ENCODE peak calls at places on chromosomes 5 and 9, in nine cellular contexts. J is IMR-90, W is uterus, K is Peyer's patch, T is transverse colon, F is body of pancreas, B is gastrocnemius medialis, D is suprapubic skin, I is sigmoid colon. E is an unnamed sample.

GRCh38 chr9:131631254-131631653 is 85.9 kb downstream of the PRRT1B start:
- DNase-seq in J (no peak), W (no peak), K (no peak), T (no peak), F (no peak), B (no peak), D (no peak), I (no peak), E (no peak)

GRCh38 chr9:37425298-37425752 is 2.8 kb downstream of the GRHPR start:
- DNase-seq in J (no peak), W (no peak), K (no peak), T (no peak), F (no peak), B (no peak), D (no peak), I (no peak), E (no peak)

GRCh38 chr9:118029425-118029824 is 325.2 kb downstream of the TLR4 start:
- DNase-seq in J (no peak), W (no peak), K (no peak), T (no peak), F (no peak), B (no peak), D (no peak), I (no peak), E (no peak)

GRCh38 chr9:133974631-133975341 is 17.3 kb downstream of the VAV2 start:
- DNase-seq in J (no peak), W (no peak), K (no peak), T (no peak), F (peak; percentile 66), B (no peak), D (no peak), I (peak; percentile 52), E (no peak)

GRCh38 chr5:143065185-143065584 is 295.0 kb downstream of the ARHGAP26 start:
- DNase-seq in J (peak; percentile 88), W (no peak), K (peak; percentile 54), T (no peak), F (no peak), B (no peak), D (no peak), I (no peak), E (no peak)

GRCh38 chr5:92518318-92518913 is 1062.6 kb downstream of the NR2F1-AS1 start:
- DNase-seq in J (peak; percentile 80), W (no peak), K (no peak), T (no peak), F (peak; percentile 12), B (no peak), D (no peak), I (no peak), E (no peak)

GRCh38 chr5:34822921-34823715 is 15.8 kb upstream of the TTC23L start:
- DNase-seq in J (no peak), W (no peak), K (no peak), T (no peak), F (no peak), B (no peak), D (no peak), I (no peak), E (no peak)

GRCh38 chr5:16791036-16791705 is 144.9 kb downstream of the MYO10 start:
- DNase-seq in J (peak; percentile 74), W (no peak), K (no peak), T (no peak), F (peak; percentile 39), B (no peak), D (no peak), I (no peak), E (no peak)

GRCh38 chr5:31347558-31347905 is 154.0 kb downstream of the CDH6 start:
- DNase-seq in J (no peak), W (no peak), K (no peak), T (no peak), F (no peak), B (no peak), D (no peak), I (no peak), E (no peak)

GRCh38 chr5:115774684-115775083 is 41.8 kb downstream of the CDO1 start:
- DNase-seq in J (no peak), W (no peak), K (no peak), T (no peak), F (no peak), B (peak; percentile 27), D (no peak), I (peak; percentile 65), E (no peak)

GRCh38 chr5:115773010-115773580 is 43.4 kb downstream of the CDO1 start:
- DNase-seq in J (no peak), W (no peak), K (no peak), T (no peak), F (no peak), B (no peak), D (no peak), I (no peak), E (no peak)

GRCh38 chr5:115778417-115778816 is 38.0 kb downstream of the CDO1 start:
- DNase-seq in J (no peak), W (no peak), K (no peak), T (no peak), F (no peak), B (no peak), D (no peak), I (no peak), E (no peak)

GRCh38 chr5:115775999-115776398 is 40.5 kb downstream of the CDO1 start:
- DNase-seq in J (no peak), W (no peak), K (no peak), T (no peak), F (no peak), B (no peak), D (no peak), I (no peak), E (no peak)

DNA sequence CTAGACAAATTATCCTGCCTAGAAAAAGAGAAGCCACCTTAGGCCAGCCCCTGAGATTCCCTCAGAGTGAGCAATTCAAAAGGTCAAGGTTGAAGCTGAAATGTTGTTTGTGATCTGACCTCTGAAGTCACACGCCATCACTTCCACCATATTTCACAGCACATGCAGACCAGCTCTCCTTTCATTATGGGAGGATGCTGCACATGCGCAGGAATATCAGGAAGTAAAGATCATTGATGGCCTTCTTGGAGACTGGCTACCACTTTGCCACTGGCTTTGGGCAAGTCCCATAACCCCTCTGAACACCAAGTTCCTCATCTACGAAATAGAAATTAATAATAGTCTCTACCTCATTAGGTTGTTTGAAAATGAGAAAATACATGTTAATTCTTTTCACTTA is 39.5 kb downstream of the CDO1 start:
- DNase-seq in J (no peak), W (no peak), K (no peak), T (no peak), F (no peak), B (no peak), D (no peak), I (no peak), E (no peak)
- H3K27ac ChIP-seq in J (no peak overlapping the region), W (no peak overlapping the region), K (no peak overlapping the region), T (no peak overlapping the region), F (no peak overlapping the region), B (no peak overlapping the region), D (no peak overlapping the region), I (no peak overlapping the region), E (no peak overlapping the region)

DNA sequence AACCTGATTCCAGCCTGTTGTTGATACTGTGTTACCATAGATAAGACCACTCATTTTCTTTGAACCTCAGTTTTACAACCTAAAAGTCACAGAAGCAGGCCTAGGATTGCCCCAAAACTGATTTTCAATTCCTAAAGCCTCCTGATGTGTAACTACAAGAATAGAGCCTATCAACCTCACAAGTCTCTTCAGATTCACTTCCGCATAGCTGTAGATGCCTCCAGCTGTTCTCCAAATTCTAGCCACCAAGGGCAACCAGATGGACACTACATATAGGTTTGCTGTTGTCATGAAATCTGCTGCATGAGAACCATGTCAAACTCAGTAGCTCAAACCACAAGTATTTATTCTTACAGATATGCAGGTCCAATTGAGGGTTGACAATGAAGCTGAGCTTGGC is 143.5 kb downstream of the SPATA31D1 start:
- DNase-seq in J (no peak), W (no peak), K (no peak), T (no peak), F (no peak), B (no peak), D (no peak), I (no peak), E (no peak)
- H3K4me1 ChIP-seq in J (peaks cover 2% of the 10 kb centered on the region), W (no peaks in the 10 kb centered on the region), K (no peaks in the 10 kb centered on the region), T (no peaks in the 10 kb centered on the region), F (no peaks in the 10 kb centered on the region), B (no peaks in the 10 kb centered on the region), D (no peaks in the 10 kb centered on the region), I (no peaks in the 10 kb centered on the region), E (no peaks in the 10 kb centered on the region)

DNA sequence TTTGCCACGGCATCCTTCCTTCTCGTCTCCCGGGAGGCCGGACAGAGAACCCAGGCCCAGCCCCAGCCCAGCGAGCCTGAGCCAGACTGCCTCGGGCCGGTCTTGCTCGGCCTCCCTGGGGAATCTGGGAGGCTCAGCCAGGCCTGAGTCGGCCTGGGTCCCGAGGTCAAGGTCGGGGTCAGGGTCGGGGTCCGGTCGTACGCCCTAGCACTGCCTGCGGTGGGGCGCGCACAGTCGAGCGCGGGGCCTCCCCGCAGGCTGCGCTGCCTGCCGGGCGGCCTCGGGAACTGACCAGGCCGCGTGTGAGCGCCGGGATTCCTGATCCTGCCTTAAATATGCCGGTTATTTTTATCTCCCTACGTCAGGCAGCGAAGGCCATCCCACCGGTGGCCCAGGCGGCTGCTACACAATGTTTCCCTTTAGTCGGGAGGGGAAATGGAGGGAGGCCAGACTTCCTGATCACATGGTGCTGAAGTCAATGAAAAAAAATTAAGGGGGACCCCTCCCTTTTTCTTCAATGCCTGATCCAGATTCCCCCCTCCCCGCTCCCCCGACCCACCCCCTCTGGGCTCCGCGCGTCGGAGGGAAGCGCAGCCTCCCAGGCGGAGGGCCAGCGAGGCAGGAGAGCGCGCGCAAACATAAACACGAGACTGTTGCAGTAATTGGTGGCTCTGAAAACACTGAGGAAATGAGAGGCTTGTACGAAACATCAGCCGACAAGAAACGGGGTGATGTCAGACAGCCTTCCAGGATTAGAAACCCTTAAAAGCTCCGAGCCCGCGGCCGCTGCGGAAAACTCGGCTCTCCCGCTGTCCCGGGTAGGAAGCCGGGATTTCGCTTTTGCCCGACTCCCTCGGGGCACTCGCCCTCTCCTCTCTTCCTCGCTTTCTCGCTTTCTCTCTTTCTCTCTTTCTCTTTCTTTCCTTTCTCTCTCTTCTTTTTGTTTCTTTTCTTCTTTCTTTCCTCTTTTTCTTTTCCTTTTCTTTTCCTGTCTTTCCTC is 148.2 kb upstream of the KLF4 start:
- DNase-seq in J (peak; percentile 98), W (peak; percentile 94), K (peak; percentile 88), T (peak; percentile 80), F (peak; percentile 65), B (peak; percentile 87), D (peak; percentile 96), I (peak; percentile 99), E (peak; percentile 85)
- TF ChIP-seq POLR2A in J (peak; percentile 91), W (peak; percentile 97), K (peak; percentile 70), T (peak; percentile 90), F (peak; percentile 79), B (peak; percentile 98), D (peak; percentile 98), I (peak; percentile 97), E (peak; percentile 91)

DNA sequence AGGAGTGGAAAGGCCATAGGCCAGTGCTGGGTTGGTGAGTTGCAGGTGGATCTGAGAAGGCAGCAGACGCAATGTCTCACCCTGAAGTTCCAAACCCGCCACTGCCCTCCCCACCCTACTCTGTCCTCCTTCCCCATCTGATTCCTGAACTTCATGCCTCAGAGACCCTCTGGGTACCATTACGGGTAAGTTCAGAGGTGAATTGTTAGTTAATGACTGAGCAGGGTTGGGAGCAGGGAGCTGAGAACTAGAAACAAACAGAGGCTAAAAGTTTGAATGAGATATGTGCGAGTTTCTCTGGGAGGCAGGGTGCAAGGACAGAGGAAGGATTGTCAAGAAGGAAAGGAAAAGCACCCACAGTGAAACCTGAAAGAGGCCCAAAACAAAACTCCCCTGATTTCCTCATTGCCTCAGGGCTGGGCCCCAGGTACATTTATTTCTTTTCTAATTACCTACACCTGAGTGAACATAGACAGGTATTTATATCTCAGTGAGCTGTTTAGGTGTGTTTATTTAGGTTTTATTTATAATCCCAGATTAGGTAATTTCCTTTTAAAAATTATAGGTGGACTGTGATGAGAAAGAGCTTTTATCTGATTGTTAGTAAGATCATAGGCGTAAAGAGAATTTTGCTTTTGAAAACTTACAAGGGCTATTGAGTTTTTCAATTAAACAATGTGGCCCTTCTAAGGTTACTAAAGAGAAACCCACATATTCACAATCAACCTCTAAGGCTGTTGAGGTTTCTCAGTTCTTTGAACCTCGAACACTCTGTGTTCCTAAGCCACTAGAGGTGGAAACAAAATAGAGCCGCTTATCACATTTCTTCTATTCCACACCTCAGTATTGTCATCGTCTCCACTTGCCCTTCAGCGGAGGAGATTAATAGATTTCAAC is 344.9 kb downstream of the ZNF608 start:
- DNase-seq in J (no peak), W (no peak), K (no peak), T (no peak), F (no peak), B (no peak), D (no peak), I (no peak), E (no peak)
- H3K27ac ChIP-seq in J (no peak overlapping the region), W (no peak overlapping the region), K (no peak overlapping the region), T (no peak overlapping the region), F (peak overlapping the region; percentile 50), B (no peak overlapping the region), D (peak overlapping the region; percentile 59), I (peak overlapping the region; percentile 24), E (peak overlapping the region; percentile 67)